ENCODE peak calls at places on chromosomes 2 and 18, in eight cellular contexts. D is body of pancreas, L is spleen, M is IMR-90, J is heart right ventricle, Y is sigmoid colon, G is WERI-Rb-1, T is A549. Z is an unnamed sample.

GRCh38 chr2:46351388-46352141 is 54.4 kb downstream of the EPAS1 start:
- DNase-seq in D (no peak), L (peak), M (no peak), J (peak), Y (no peak), G (no peak), T (no peak), Z (no peak)

GRCh38 chr2:20551231-20551944 is 99.5 kb downstream of the HS1BP3 start:
- DNase-seq in D (no peak), L (peak), M (no peak), J (no peak), Y (peak), G (no peak), T (no peak), Z (no peak)

GRCh38 chr2:114032705-114033104 is 142.8 kb downstream of the ACTR3 start:
- DNase-seq in D (no peak), L (no peak), M (no peak), J (no peak), Y (no peak), G (peak), T (no peak), Z (no peak)

GRCh38 chr18:22826726-22827125 is 106.4 kb upstream of the RBBP8 start:
- DNase-seq in D (no peak), L (no peak), M (peak), J (no peak), Y (no peak), G (no peak), T (no peak), Z (no peak)

GRCh38 chr18:5979176-5979888 is 84.0 kb upstream of the TMEM200C start:
- DNase-seq in D (no peak), L (no peak), M (no peak), J (no peak), Y (no peak), G (no peak), T (no peak), Z (no peak)

GRCh38 chr2:46847185-46847710 is 68.4 kb downstream of the MCFD2 start:
- DNase-seq in D (peak), L (no peak), M (peak), J (peak), Y (peak), G (no peak), T (peak), Z (peak)

GRCh38 chr2:64609229-64609994 is 44.3 kb downstream of the SERTAD2 start:
- DNase-seq in D (peak), L (peak), M (peak), J (peak), Y (peak), G (no peak), T (peak), Z (peak)

GRCh38 chr2:40292291-40292690 is 159.6 kb downstream of the SLC8A1 start:
- DNase-seq in D (no peak), L (no peak), M (no peak), J (no peak), Y (no peak), G (no peak), T (no peak), Z (no peak)

GRCh38 chr2:119476301-119477117 is 44.9 kb downstream of the TMEM37 start:
- DNase-seq in D (peak), L (peak), M (peak), J (peak), Y (peak), G (peak), T (peak), Z (peak)

GRCh38 chr2:237540223-237540775 is 26.1 kb upstream of the PRLH start:
- DNase-seq in D (no peak), L (peak), M (no peak), J (no peak), Y (no peak), G (no peak), T (no peak), Z (no peak)

GRCh38 chr2:226012116-226012515 is 612.6 kb downstream of the NYAP2 start:
- DNase-seq in D (no peak), L (no peak), M (no peak), J (no peak), Y (no peak), G (no peak), T (no peak), Z (no peak)

GRCh38 chr18:1585881-1586488 is 681.3 kb downstream of the ADCYAP1 start:
- DNase-seq in D (no peak), L (no peak), M (peak), J (no peak), Y (no peak), G (no peak), T (peak), Z (no peak)

GRCh38 chr2:67579207-67579606 is 182.1 kb downstream of the ETAA1 start:
- DNase-seq in D (no peak), L (no peak), M (no peak), J (no peak), Y (no peak), G (no peak), T (no peak), Z (no peak)

GRCh38 chr2:196101325-196101981 is 32.8 kb upstream of the DNAH7 start:
- DNase-seq in D (no peak), L (peak), M (peak), J (no peak), Y (no peak), G (no peak), T (no peak), Z (no peak)

GRCh38 chr2:109029444-109030193 is 40.6 kb upstream of the EDAR start:
- DNase-seq in D (no peak), L (no peak), M (no peak), J (no peak), Y (no peak), G (no peak), T (no peak), Z (no peak)

GRCh38 chr2:7953184-7953583 is 728.7 kb upstream of the ID2 start:
- DNase-seq in D (no peak), L (no peak), M (no peak), J (no peak), Y (no peak), G (no peak), T (no peak), Z (no peak)

GRCh38 chr2:37585982-37586621 is 85.3 kb downstream of the CDC42EP3 start:
- DNase-seq in D (no peak), L (no peak), M (peak), J (no peak), Y (peak), G (no peak), T (peak), Z (no peak)

GRCh38 chr18:3305354-3305762 is 43.4 kb downstream of the MYL12B start:
- DNase-seq in D (no peak), L (no peak), M (peak), J (no peak), Y (no peak), G (no peak), T (peak), Z (no peak)

GRCh38 chr2:236341066-236341465 is 76.9 kb upstream of the ASB18 start:
- DNase-seq in D (no peak), L (no peak), M (no peak), J (no peak), Y (no peak), G (no peak), T (no peak), Z (no peak)

GRCh38 chr2:115364078-115364477 is 921.6 kb downstream of the DPP10 start:
- DNase-seq in D (no peak), L (no peak), M (no peak), J (no peak), Y (no peak), G (no peak), T (no peak), Z (no peak)

GRCh38 chr2:228678110-228678509 is 496.6 kb upstream of the SPHKAP start:
- DNase-seq in D (no peak), L (no peak), M (no peak), J (no peak), Y (no peak), G (no peak), T (no peak), Z (no peak)

GRCh38 chr2:168773719-168774521 is 28.5 kb upstream of the NOSTRIN start:
- DNase-seq in D (peak), L (no peak), M (peak), J (peak), Y (no peak), G (peak), T (peak), Z (no peak)

GRCh38 chr2:108139521-108139920 is 100.2 kb upstream of the SULT1C3 start:
- DNase-seq in D (no peak), L (no peak), M (peak), J (no peak), Y (no peak), G (no peak), T (peak), Z (no peak)

GRCh38 chr2:84449711-84450110 is 9.4 kb downstream of the SUCLG1 start:
- DNase-seq in D (no peak), L (no peak), M (no peak), J (no peak), Y (no peak), G (no peak), T (no peak), Z (no peak)

GRCh38 chr2:226079186-226079585 is 679.7 kb downstream of the NYAP2 start:
- DNase-seq in D (no peak), L (no peak), M (no peak), J (no peak), Y (no peak), G (no peak), T (no peak), Z (no peak)

GRCh38 chr2:219252084-219252483 is 959 bp upstream of the TUBA4B start:
- DNase-seq in D (peak), L (no peak), M (no peak), J (no peak), Y (no peak), G (no peak), T (no peak), Z (no peak)

GRCh38 chr2:219250044-219250781 is 2.8 kb upstream of the TUBA4B start:
- DNase-seq in D (no peak), L (peak), M (peak), J (no peak), Y (no peak), G (no peak), T (no peak), Z (no peak)

GRCh38 chr2:219252570-219252899 is 508 bp upstream of the TUBA4B start:
- DNase-seq in D (no peak), L (no peak), M (no peak), J (no peak), Y (no peak), G (peak), T (no peak), Z (no peak)

GRCh38 chr2:219252900-219253752 is at the start of gene TUBA4B:
- DNase-seq in D (peak), L (peak), M (peak), J (peak), Y (peak), G (peak), T (peak), Z (peak)

GRCh38 chr2:219251656-219252055 is 1.4 kb upstream of the TUBA4B start:
- DNase-seq in D (no peak), L (no peak), M (no peak), J (no peak), Y (no peak), G (no peak), T (no peak), Z (no peak)
- H3K4me3 ChIP-seq in D (no peak), L (peak), M (no peak), J (peak), Y (no peak), G (peak), T (peak), Z (peak)

GRCh38 chr2:223618172-223619035 is 16.2 kb upstream of the SCG2 start:
- DNase-seq in D (no peak), L (no peak), M (no peak), J (no peak), Y (no peak), G (peak), T (no peak), Z (no peak)
- TF ChIP-seq CTCF in D (no peak), L (no peak), M (no peak), J (no peak), Y (no peak), G (peak), T (no peak), Z (no peak)

GRCh38 chr2:163670929-163671328 is 64.9 kb downstream of the FIGN start:
- DNase-seq in D (no peak), L (no peak), M (no peak), J (no peak), Y (no peak), G (no peak), T (no peak), Z (no peak)
- H3K27ac ChIP-seq in D (no peak), L (no peak), M (no peak), J (no peak), Y (no peak), G (no peak), T (peak), Z (no peak)

GRCh38 chr2:55155764-55156221 is 76.3 kb downstream of the CLHC1 start:
- DNase-seq in D (no peak), L (no peak), M (peak), J (no peak), Y (no peak), G (no peak), T (no peak), Z (no peak)
- H3K4me3 ChIP-seq in D (no peak), L (no peak), M (no peak), J (no peak), Y (no peak), G (no peak), T (no peak), Z (peak)

DNA sequence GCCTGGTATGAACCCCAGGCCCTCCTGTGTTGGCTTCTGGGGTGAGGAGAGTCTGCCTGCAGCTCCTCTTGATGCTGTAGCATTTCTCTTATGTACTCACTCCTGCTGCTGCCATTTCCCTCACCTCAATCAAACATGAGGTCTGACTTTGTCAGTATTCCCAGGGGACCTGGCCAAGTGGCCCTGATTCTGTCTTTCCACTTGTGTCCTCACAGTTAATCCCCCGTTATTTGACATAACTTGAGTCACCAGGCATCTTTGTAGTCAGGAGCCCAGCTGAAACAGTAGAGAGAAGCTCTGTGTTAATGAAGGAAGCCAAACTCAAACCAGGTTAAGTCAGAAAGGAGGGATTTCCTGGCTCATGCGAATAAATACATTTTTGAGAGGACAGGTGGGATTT is 55.0 kb downstream of the SLC9A2 start:
- DNase-seq in D (no peak), L (no peak), M (no peak), J (no peak), Y (no peak), G (no peak), T (no peak), Z (no peak)
- TF ChIP-seq CTCF in D (no peak), L (no peak), M (no peak), J (no peak), Y (no peak), G (no peak), T (no peak), Z (no peak)

DNA sequence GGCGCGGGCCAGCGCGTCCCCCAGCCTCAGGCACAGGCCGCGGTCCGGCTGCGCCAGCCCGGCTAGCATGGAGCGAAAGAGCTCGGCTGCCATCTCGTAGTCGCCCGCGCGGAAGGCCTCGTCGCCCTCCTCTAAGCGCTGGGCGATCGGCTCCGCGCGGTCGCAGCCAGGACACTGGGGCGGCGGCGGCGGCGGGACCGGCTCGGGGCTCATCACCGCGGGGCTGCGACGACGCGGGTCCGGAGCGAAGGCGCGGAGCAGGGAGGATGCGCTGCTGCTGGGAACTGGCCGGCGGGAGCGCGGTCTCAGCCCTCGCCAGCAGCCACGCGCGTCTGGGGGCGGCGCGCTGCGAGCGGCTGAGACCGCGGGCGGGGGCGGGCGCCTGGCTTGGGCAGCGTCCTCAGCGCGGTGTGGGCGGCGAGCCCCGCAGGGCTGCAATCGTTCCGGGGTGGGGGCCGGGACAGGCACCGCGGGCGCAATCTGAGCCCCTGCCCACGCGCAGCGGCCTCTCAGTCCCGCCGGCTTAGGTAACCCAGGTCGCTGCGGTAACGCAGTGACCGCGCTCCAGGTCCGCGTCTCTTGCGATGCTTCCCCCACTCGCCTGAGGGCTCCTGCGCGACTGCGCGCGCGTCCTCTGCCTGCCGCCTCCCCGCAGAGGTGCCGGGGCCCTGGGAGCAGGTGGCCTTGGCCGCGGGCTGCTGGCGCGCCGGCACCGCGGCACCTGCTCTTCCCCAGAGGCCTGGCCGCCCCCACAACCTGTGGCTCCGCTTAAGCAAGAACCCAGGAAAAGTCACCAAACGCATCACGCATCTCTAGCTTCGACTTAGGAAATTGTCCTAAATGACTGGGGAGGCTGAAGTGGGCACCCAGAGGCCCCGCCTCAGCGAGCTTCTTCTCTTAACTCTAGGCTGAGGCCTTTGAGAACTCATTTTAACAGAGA is at the start of gene LONRF2:
- DNase-seq in D (peak), L (peak), M (no peak), J (peak), Y (no peak), G (peak), T (peak), Z (no peak)
- H3K27ac ChIP-seq in D (peak), L (no peak), M (no peak), J (peak), Y (peak), G (no peak), T (peak), Z (peak)

GRCh38 chr18:77250926-77251729 is 1.5 kb downstream of the GALR1 start:
- DNase-seq in D (no peak), L (no peak), M (no peak), J (no peak), Y (no peak), G (no peak), T (no peak), Z (no peak)
- H3K4me3 ChIP-seq in D (no peak), L (no peak), M (no peak), J (peak), Y (no peak), G (no peak), T (no peak), Z (peak)

DNA sequence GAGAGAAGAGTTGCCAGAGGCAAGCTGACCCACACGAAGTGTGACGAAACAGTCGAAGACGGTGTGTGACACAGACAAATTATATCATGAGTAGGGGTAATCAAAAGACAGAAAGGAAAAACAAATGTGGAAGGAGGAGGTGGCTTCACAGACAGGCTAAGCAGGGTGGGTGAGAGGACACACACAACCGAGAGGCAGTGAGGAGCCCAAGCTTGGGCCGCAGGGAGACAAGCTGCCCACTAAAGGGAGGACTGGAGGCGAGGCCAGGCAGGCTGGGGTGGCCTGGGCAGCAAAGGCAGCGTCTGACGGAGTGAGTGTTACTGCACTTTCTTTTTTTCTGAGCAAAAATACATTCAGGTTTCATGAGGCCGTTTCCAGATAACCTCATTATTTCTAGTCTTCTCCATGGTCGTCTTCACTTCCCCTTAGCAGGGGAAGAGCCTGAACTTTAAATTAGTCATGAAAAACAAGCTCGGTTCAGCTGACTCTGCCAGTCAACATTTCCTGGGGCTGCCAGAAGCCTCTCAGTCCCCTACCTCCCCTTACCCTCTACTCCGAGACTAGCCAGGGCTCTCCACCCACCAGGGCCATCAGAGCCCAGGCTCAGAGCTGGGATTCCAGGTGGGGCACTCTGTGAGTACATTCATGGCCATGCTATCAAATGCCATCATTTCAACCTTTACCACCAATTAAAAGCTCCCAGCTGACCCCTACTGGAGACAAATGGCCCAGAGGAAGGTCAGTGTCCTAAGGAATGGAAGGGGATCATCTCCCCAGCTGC is 13.8 kb upstream of the ZFP36L2 start:
- DNase-seq in D (no peak), L (no peak), M (no peak), J (no peak), Y (no peak), G (no peak), T (no peak), Z (no peak)
- TF ChIP-seq CTCF in D (peak), L (no peak), M (peak), J (no peak), Y (no peak), G (peak), T (no peak), Z (no peak)

GRCh38 chr18:35949090-35949489 is 23.4 kb upstream of the RMP24 start:
- DNase-seq in D (no peak), L (no peak), M (no peak), J (no peak), Y (no peak), G (no peak), T (no peak), Z (no peak)
- H3K27ac ChIP-seq in D (no peak), L (no peak), M (no peak), J (no peak), Y (no peak), G (no peak), T (no peak), Z (no peak)